ENCODE peak calls at places on chromosomes 7 and 10, in ten cellular contexts. J is caudate nucleus, O is upper lobe of left lung, V is hepatocyte, Y is GM23248, K is HL-60, Q is H9, Z is uterus, W is dorsolateral prefrontal cortex, G is right cardiac atrium. H is an unnamed sample.

GRCh38 chr10:29730969-29731368 is 96.2 kb upstream of the SVIL start:
- DNase-seq in G (no peak), Q (no peak), J (no peak), Z (peak), K (no peak), O (no peak), Y (no peak), W (no peak), V (no peak), H (no peak)

GRCh38 chr7:65004575-65004974 is 1.9 kb downstream of the ERV3-1 start:
- DNase-seq in J (no peak), K (no peak), O (no peak), Q (no peak), Y (no peak), Z (no peak), G (no peak), V (no peak), W (no peak), H (no peak)

GRCh38 chr7:33744293-33744692 is 161.0 kb upstream of the BMPER start:
- DNase-seq in W (no peak), J (no peak), Z (no peak), V (peak), Q (no peak), Y (peak), G (no peak), O (no peak), K (no peak), H (no peak)

GRCh38 chr7:44713680-44714335 is 34.8 kb upstream of the ZMIZ2 start:
- DNase-seq in Z (no peak), J (no peak), G (no peak), Q (no peak), Y (peak), W (no peak), O (no peak), K (no peak), V (no peak), H (no peak)

GRCh38 chr7:29884399-29885272 is 78.3 kb downstream of the WIPF3 start:
- DNase-seq in V (peak), J (peak), K (no peak), Z (no peak), O (no peak), W (no peak), G (no peak), Y (no peak), Q (peak), H (no peak)

GRCh38 chr10:79403441-79404230 is 41.8 kb downstream of the ZCCHC24 start:
- DNase-seq in Z (peak), W (peak), J (no peak), V (no peak), O (no peak), Q (peak), K (no peak), Y (no peak), G (peak), H (peak)

GRCh38 chr10:14460447-14460846 is 129.7 kb upstream of the FRMD4A start:
- DNase-seq in Z (no peak), O (no peak), Y (no peak), W (no peak), J (no peak), G (no peak), Q (no peak), K (no peak), V (no peak), H (no peak)

GRCh38 chr7:106369349-106369748 is 84.6 kb upstream of the NAMPT start:
- DNase-seq in G (no peak), Y (peak), V (no peak), Q (no peak), K (no peak), O (no peak), J (no peak), W (no peak), Z (peak), H (no peak)

GRCh38 chr10:18501198-18501597 is 150.2 kb downstream of the NSUN6 start:
- DNase-seq in J (peak), K (no peak), Q (no peak), O (no peak), G (no peak), Y (peak), W (no peak), V (no peak), Z (no peak), H (no peak)

GRCh38 chr10:50440489-50440888 is 183.3 kb downstream of the SGMS1 start:
- DNase-seq in O (no peak), G (no peak), J (no peak), Q (no peak), K (no peak), Y (no peak), V (no peak), Z (no peak), W (no peak), H (no peak)

GRCh38 chr7:16318989-16319915 is 102.1 kb downstream of the CRPPA start:
- DNase-seq in G (no peak), Z (no peak), O (no peak), V (no peak), Y (peak), Q (no peak), K (no peak), J (no peak), W (peak), H (no peak)

GRCh38 chr7:99618726-99619125 is 2.0 kb downstream of the ZSCAN25 start:
- DNase-seq in W (no peak), K (no peak), J (no peak), Y (peak), Z (no peak), V (peak), Q (no peak), G (no peak), O (no peak), H (no peak)

GRCh38 chr10:36354633-36355032 is 712.5 kb upstream of the FZD8 start:
- DNase-seq in K (no peak), G (no peak), Z (no peak), Q (no peak), J (no peak), O (no peak), Y (no peak), V (no peak), W (no peak), H (no peak)

GRCh38 chr10:52172581-52172980 is 141.5 kb upstream of the DKK1 start:
- DNase-seq in Y (peak), J (no peak), O (peak), Q (no peak), V (peak), K (no peak), G (no peak), W (no peak), Z (no peak), H (no peak)

GRCh38 chr7:7956531-7957221 is 11.9 kb upstream of the GLCCI1 start:
- DNase-seq in W (no peak), K (no peak), Z (no peak), O (peak), Q (no peak), J (no peak), V (no peak), Y (peak), G (no peak), H (no peak)
- H3K27ac ChIP-seq in W (no peak), K (no peak), Z (no peak), O (peak), Q (no peak), J (no peak), V (peak), Y (peak), G (no peak), H (no peak)

GRCh38 chr10:21494221-21495001 is 31.1 kb downstream of the SKIDA1 start:
- DNase-seq in V (peak), O (no peak), W (no peak), J (no peak), K (no peak), Q (peak), Z (no peak), Y (peak), G (peak), H (no peak)
- H3K27ac ChIP-seq in V (peak), O (peak), W (peak), J (peak), K (no peak), Q (no peak), Z (peak), Y (no peak), G (peak), H (peak)

GRCh38 chr7:130895006-130895750 is 161.2 kb upstream of the KLF14 start:
- DNase-seq in W (no peak), G (no peak), Z (no peak), V (no peak), Y (no peak), J (no peak), O (no peak), Q (no peak), K (no peak), H (no peak)
- H3K27ac ChIP-seq in W (peak), G (peak), Z (peak), V (no peak), Y (peak), J (peak), O (peak), Q (no peak), K (no peak), H (peak)

DNA sequence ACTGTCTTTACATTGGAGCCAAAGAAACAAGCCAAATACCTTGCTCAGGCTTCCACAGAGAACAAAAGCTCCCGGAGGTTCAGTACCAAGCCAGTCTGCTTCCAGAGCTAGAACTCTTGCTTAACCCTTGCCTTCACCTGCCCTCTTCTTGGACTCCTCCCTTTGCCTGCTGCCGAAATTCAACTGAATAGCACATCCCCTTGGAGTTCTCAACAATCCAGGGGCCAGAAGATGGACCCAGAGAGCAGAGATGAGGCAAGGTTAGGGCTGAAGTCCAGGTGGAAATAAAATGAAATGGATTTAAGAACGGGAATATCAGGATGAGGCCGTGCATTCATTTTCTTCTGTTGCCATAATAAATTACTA is 876 bp upstream of the PIK3AP1 start:
- DNase-seq in Z (no peak), Q (peak), O (no peak), W (no peak), V (no peak), G (no peak), K (no peak), J (no peak), Y (no peak), H (no peak)
- H3K27ac ChIP-seq in Z (no peak), Q (no peak), O (no peak), W (no peak), V (no peak), G (no peak), K (peak), J (no peak), Y (no peak), H (no peak)

GRCh38 chr10:6072215-6072941 is 10.2 kb upstream of the IL2RA start:
- DNase-seq in O (no peak), Z (no peak), Q (no peak), W (no peak), V (no peak), Y (no peak), J (no peak), G (no peak), K (no peak), H (no peak)
- H3K27ac ChIP-seq in O (peak), Z (peak), Q (no peak), W (no peak), V (no peak), Y (no peak), J (no peak), G (peak), K (peak), H (no peak)

GRCh38 chr7:130363156-130363847 is 17.0 kb upstream of the CPA1 start:
- DNase-seq in Y (peak), K (no peak), J (no peak), G (no peak), W (no peak), Q (no peak), Z (peak), V (peak), O (no peak), H (no peak)
- H3K27ac ChIP-seq in Y (peak), K (no peak), J (no peak), G (no peak), W (no peak), Q (no peak), Z (no peak), V (peak), O (no peak), H (no peak)

H was measured in substantia nigra.